ENCODE peak calls at places on chromosomes 4 and X, in eight cellular contexts. Z is H9, K is AG09309, H is kidney, B is tibial artery, J is cardiac fibroblast, L is coronary artery, D is fibroblast of mammary gland. W is an unnamed sample.

GRCh38 chrX:74613350-74614192 is 853 bp downstream of the RLIM start:
- DNase-seq in B (peak; percentile 19), L (no peak), J (peak; percentile 50), D (peak; percentile 45), K (no peak), Z (no peak), H (peak; percentile 41), W (no peak)

GRCh38 chrX:99095965-99096364 is 1314.1 kb downstream of the PCDH19 start:
- DNase-seq in L (no peak), J (no peak), D (no peak), Z (peak; percentile 48), K (no peak), H (no peak), B (no peak), W (no peak)

GRCh38 chrX:18160369-18160768 is 60.3 kb downstream of the BEND2 start:
- DNase-seq in B (no peak), D (no peak), Z (no peak), K (no peak), L (no peak), J (no peak), H (no peak), W (no peak)

GRCh38 chr4:188691811-188692210 is 552.6 kb downstream of the TRIML1 start:
- DNase-seq in H (no peak), J (peak; percentile 65), L (no peak), K (no peak), Z (no peak), B (no peak), D (peak; percentile 39), W (no peak)

GRCh38 chrX:38215141-38215540 is 5.5 kb downstream of the SRPX start:
- DNase-seq in B (no peak), H (no peak), D (peak; percentile 96), J (peak; percentile 74), L (no peak), Z (no peak), K (peak; percentile 78), W (no peak)

GRCh38 chr4:57199267-57199666 is 89.1 kb upstream of the IGFBP7 start:
- DNase-seq in L (no peak), J (no peak), B (no peak), K (no peak), D (no peak), H (no peak), Z (no peak), W (no peak)

GRCh38 chr4:10173754-10174749 is 57.5 kb upstream of the WDR1 start:
- DNase-seq in K (no peak), J (no peak), L (no peak), Z (no peak), D (no peak), B (no peak), H (no peak), W (no peak)

GRCh38 chr4:7861440-7861881 is 78.2 kb downstream of the AFAP1 start:
- DNase-seq in J (peak; percentile 97), B (no peak), Z (peak; percentile 63), L (no peak), K (peak; percentile 98), D (peak; percentile 93), H (no peak), W (no peak)

GRCh38 chrX:67094061-67094460 is 449.8 kb upstream of the AR start:
- DNase-seq in D (no peak), L (no peak), B (no peak), K (no peak), Z (peak; percentile 62), H (no peak), J (no peak), W (no peak)

GRCh38 chr4:153409924-153410501 is 56.1 kb upstream of the TMEM131L start:
- DNase-seq in L (no peak), Z (no peak), J (peak; percentile 26), D (peak; percentile 38), K (no peak), H (no peak), B (no peak), W (no peak)

GRCh38 chrX:84046403-84046984 is 141.5 kb downstream of the RPS6KA6 start:
- DNase-seq in Z (peak; percentile 50), J (peak; percentile 41), L (no peak), H (no peak), K (no peak), D (peak; percentile 37), B (no peak), W (peak; percentile 51)

GRCh38 chr4:139764686-139765085 is 99.1 kb downstream of the MGST2 start:
- DNase-seq in L (no peak), H (no peak), Z (no peak), J (no peak), B (no peak), K (no peak), D (no peak), W (no peak)

GRCh38 chrX:136643243-136643642 is 4.7 kb upstream of the CD40LG start:
- DNase-seq in Z (no peak), K (no peak), H (no peak), L (no peak), J (no peak), B (no peak), D (no peak), W (no peak)

GRCh38 chr4:112771-113170 is 11.5 kb upstream of the ZNF718 start:
- DNase-seq in K (no peak), H (no peak), J (no peak), D (no peak), B (no peak), Z (no peak), L (no peak), W (no peak)

GRCh38 chrX:79371640-79372039 is 4.5 kb upstream of the ITM2A start:
- DNase-seq in K (no peak), D (no peak), B (no peak), L (no peak), J (no peak), Z (no peak), H (no peak), W (no peak)

GRCh38 chrX:103063191-103063845 is 653 bp downstream of the BEX1 start:
- DNase-seq in D (peak; percentile 30), H (peak; percentile 58), J (peak; percentile 48), L (no peak), Z (peak; percentile 53), K (no peak), B (no peak), W (no peak)

GRCh38 chr4:187478292-187479205 is 517.0 kb upstream of the ZFP42 start:
- DNase-seq in J (peak; percentile 65), K (peak; percentile 75), Z (no peak), D (peak; percentile 1), L (peak; percentile 80), H (no peak), B (peak; percentile 40), W (no peak)

GRCh38 chr4:146132445-146132844 is 43.1 kb upstream of the LSM6 start:
- DNase-seq in Z (no peak), D (peak; percentile 31), H (no peak), J (peak; percentile 33), B (no peak), K (no peak), L (no peak), W (no peak)

GRCh38 chrX:87005183-87005582 is 512.4 kb upstream of the KLHL4 start:
- DNase-seq in L (no peak), Z (no peak), J (no peak), B (no peak), D (no peak), K (no peak), H (no peak), W (no peak)

GRCh38 chrX:87006561-87006960 is 511.0 kb upstream of the KLHL4 start:
- DNase-seq in H (no peak), K (no peak), B (no peak), D (no peak), Z (peak; percentile 53), J (no peak), L (no peak), W (no peak)

GRCh38 chrX:87003031-87003430 is 514.6 kb upstream of the KLHL4 start:
- DNase-seq in Z (no peak), K (no peak), B (no peak), D (no peak), H (no peak), J (no peak), L (no peak), W (no peak)

GRCh38 chrX:87005885-87006284 is 511.7 kb upstream of the KLHL4 start:
- DNase-seq in B (no peak), D (no peak), J (no peak), K (no peak), L (no peak), H (no peak), Z (no peak), W (no peak)
- TF ChIP-seq CTCF in B (no peak), D (no peak), J (no peak), K (no peak), L (no peak), H (no peak), Z (no peak), W (no peak)

GRCh38 chr4:23297327-23297726 is 592.5 kb downstream of the PPARGC1A start:
- DNase-seq in Z (no peak), D (no peak), B (no peak), K (no peak), J (no peak), H (no peak), L (no peak), W (no peak)
- TF ChIP-seq CTCF in Z (peak; percentile 47), D (no peak), B (no peak), K (no peak), J (no peak), H (no peak), L (no peak), W (no peak)

DNA sequence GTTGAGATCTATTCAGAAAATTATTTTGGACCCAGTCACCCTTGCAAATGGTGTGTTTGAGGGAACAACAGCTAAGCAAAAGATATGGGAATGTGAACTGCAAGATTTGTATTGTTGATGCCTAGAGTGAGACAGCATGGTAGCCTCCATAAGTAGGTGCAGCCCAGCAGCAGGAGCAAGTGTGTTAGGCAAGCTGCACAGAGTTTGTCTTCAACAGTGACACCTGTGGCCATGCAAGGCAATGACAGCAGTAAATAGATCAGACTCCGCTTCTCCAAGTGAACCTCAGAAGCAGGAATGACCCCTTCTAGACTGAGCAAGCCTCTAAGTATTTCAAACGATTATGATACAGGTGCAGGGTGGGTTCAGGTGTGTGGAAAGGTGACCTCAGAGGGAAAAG is 133.4 kb upstream of the MSX1 start:
- DNase-seq in Z (no peak), J (peak; percentile 5), H (no peak), L (no peak), K (no peak), D (no peak), B (no peak), W (no peak)
- TF ChIP-seq CTCF in Z (peak; percentile 59), J (peak; percentile 24), H (no peak), L (no peak), K (peak; percentile 27), D (peak; percentile 36), B (no peak), W (peak; percentile 64)

GRCh38 chrX:153576239-153576870 is 22.6 kb downstream of the CCNQ start:
- DNase-seq in D (no peak), B (no peak), K (no peak), L (no peak), H (no peak), J (no peak), Z (no peak), W (no peak)

GRCh38 chrX:153572601-153573000 is 26.3 kb downstream of the CCNQ start:
- DNase-seq in L (no peak), B (no peak), J (no peak), K (no peak), H (no peak), D (no peak), Z (no peak), W (no peak)

GRCh38 chrX:153576961-153577360 is 22.0 kb downstream of the CCNQ start:
- DNase-seq in L (no peak), Z (no peak), D (no peak), K (no peak), B (no peak), J (no peak), H (no peak), W (no peak)

GRCh38 chrX:153571159-153571908 is 27.6 kb downstream of the CCNQ start:
- DNase-seq in Z (no peak), B (no peak), J (no peak), D (no peak), H (no peak), L (no peak), K (no peak), W (no peak)

GRCh38 chrX:153573999-153574398 is 24.9 kb downstream of the CCNQ start:
- DNase-seq in Z (no peak), D (no peak), H (no peak), L (no peak), B (no peak), J (no peak), K (no peak), W (no peak)
- TF ChIP-seq CTCF in Z (peak; percentile 25), D (no peak), H (no peak), L (no peak), B (no peak), J (no peak), K (no peak), W (no peak)